ENCODE peak calls at places on chromosome 3, in eight cellular contexts. One of them, this sample, is unnamed.

GRCh38 chr3:55204417-55204816 is 276.6 kb upstream of the LRTM1 start:
- DNase-seq in stomach: no peak
- DNase-seq in transverse colon: no peak
- DNase-seq in HepG2: no peak
- DNase-seq in prostate gland: no peak
- DNase-seq in HCT116: no peak
- DNase-seq in breast epithelium: no peak
- DNase-seq in endothelial cell of umbilical vein: no peak
- DNase-seq in this sample: no peak

GRCh38 chr3:194584866-194585265 is 48.4 kb downstream of the TMEM44 start:
- DNase-seq in stomach: no peak
- DNase-seq in transverse colon: no peak
- DNase-seq in HepG2: no peak
- DNase-seq in prostate gland: no peak
- DNase-seq in HCT116: no peak
- DNase-seq in breast epithelium: no peak
- DNase-seq in endothelial cell of umbilical vein: peak; percentile 92
- DNase-seq in this sample: no peak

GRCh38 chr3:28033059-28033784 is 208.2 kb upstream of the CMC1 start:
- DNase-seq in stomach: no peak
- DNase-seq in transverse colon: no peak
- DNase-seq in HepG2: no peak
- DNase-seq in prostate gland: no peak
- DNase-seq in HCT116: no peak
- DNase-seq in breast epithelium: no peak
- DNase-seq in endothelial cell of umbilical vein: no peak
- DNase-seq in this sample: no peak

GRCh38 chr3:139318826-139319225 is 25.0 kb upstream of the MRPS22 start:
- DNase-seq in stomach: no peak
- DNase-seq in transverse colon: no peak
- DNase-seq in HepG2: no peak
- DNase-seq in prostate gland: no peak
- DNase-seq in HCT116: no peak
- DNase-seq in breast epithelium: no peak
- DNase-seq in endothelial cell of umbilical vein: no peak
- DNase-seq in this sample: no peak

GRCh38 chr3:104323226-104323625 is 1043.5 kb upstream of the ALCAM start:
- DNase-seq in stomach: no peak
- DNase-seq in transverse colon: no peak
- DNase-seq in HepG2: no peak
- DNase-seq in prostate gland: no peak
- DNase-seq in HCT116: no peak
- DNase-seq in breast epithelium: no peak
- DNase-seq in endothelial cell of umbilical vein: no peak
- DNase-seq in this sample: no peak

GRCh38 chr3:161854232-161854771 is 357.7 kb downstream of the OTOL1 start:
- DNase-seq in stomach: peak; percentile 29
- DNase-seq in transverse colon: peak; percentile 45
- DNase-seq in HepG2: peak; percentile 59
- DNase-seq in prostate gland: no peak
- DNase-seq in HCT116: peak; percentile 29
- DNase-seq in breast epithelium: no peak
- DNase-seq in endothelial cell of umbilical vein: no peak
- DNase-seq in this sample: no peak

GRCh38 chr3:129727707-129728106 is 121.2 kb upstream of the PLXND1 start:
- DNase-seq in stomach: no peak
- DNase-seq in transverse colon: no peak
- DNase-seq in HepG2: no peak
- DNase-seq in prostate gland: no peak
- DNase-seq in HCT116: no peak
- DNase-seq in breast epithelium: no peak
- DNase-seq in endothelial cell of umbilical vein: no peak
- DNase-seq in this sample: no peak

GRCh38 chr3:110650752-110651151 is 420.9 kb upstream of the NECTIN3 start:
- DNase-seq in stomach: no peak
- DNase-seq in transverse colon: no peak
- DNase-seq in HepG2: no peak
- DNase-seq in prostate gland: no peak
- DNase-seq in HCT116: no peak
- DNase-seq in breast epithelium: no peak
- DNase-seq in endothelial cell of umbilical vein: no peak
- DNase-seq in this sample: no peak

GRCh38 chr3:9778518-9779129 is 8.9 kb upstream of the CAMK1 start:
- DNase-seq in stomach: no peak
- DNase-seq in transverse colon: no peak
- DNase-seq in HepG2: no peak
- DNase-seq in prostate gland: no peak
- DNase-seq in HCT116: no peak
- DNase-seq in breast epithelium: no peak
- DNase-seq in endothelial cell of umbilical vein: no peak
- DNase-seq in this sample: peak; percentile 44

GRCh38 chr3:129888739-129889138 is 4.8 kb downstream of the TMCC1 start:
- DNase-seq in stomach: no peak
- DNase-seq in transverse colon: no peak
- DNase-seq in HepG2: no peak
- DNase-seq in prostate gland: no peak
- DNase-seq in HCT116: peak; percentile 44
- DNase-seq in breast epithelium: no peak
- DNase-seq in endothelial cell of umbilical vein: peak; percentile 48
- DNase-seq in this sample: no peak

GRCh38 chr3:111012388-111013248 is 59.0 kb upstream of the NECTIN3 start:
- DNase-seq in stomach: no peak
- DNase-seq in transverse colon: no peak
- DNase-seq in HepG2: peak; percentile 53
- DNase-seq in prostate gland: no peak
- DNase-seq in HCT116: peak; percentile 39
- DNase-seq in breast epithelium: no peak
- DNase-seq in endothelial cell of umbilical vein: no peak
- DNase-seq in this sample: no peak

DNA sequence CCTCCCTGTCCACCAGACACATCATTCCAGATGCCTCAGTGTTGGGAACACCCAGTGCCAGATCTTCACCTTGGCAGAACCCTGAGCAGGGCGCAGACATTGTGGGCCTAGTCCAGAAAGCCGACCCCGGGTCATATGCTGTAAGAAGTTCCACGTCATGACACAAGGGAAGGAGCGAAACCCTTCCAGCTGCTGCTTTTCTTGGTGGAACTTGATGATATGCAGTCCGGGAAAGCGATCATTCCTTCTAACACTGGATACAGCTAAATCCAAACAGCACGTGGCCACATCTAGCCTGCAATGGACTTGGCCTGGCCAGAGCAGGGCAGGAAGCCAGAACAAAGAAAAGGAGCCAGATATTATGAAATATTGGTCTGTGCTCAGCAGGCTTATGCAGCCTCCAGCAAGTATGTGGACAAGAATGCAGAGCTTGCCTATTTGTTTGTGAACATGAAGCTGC is 22.0 kb downstream of the GASK1A start:
- DNase-seq in stomach: peak; percentile 80
- DNase-seq in transverse colon: peak; percentile 65
- DNase-seq in HepG2: peak; percentile 77
- DNase-seq in prostate gland: peak; percentile 65
- DNase-seq in HCT116: no peak
- DNase-seq in breast epithelium: peak; percentile 77
- DNase-seq in endothelial cell of umbilical vein: no peak
- DNase-seq in this sample: no peak
- TF ChIP-seq POLR2AphosphoS5 in stomach: peak; percentile 96
- TF ChIP-seq POLR2AphosphoS5 in transverse colon: peak; percentile 84
- TF ChIP-seq POLR2AphosphoS5 in HepG2: no peak
- TF ChIP-seq POLR2AphosphoS5 in prostate gland: peak; percentile 89
- TF ChIP-seq POLR2AphosphoS5 in HCT116: no peak
- TF ChIP-seq POLR2AphosphoS5 in breast epithelium: peak; percentile 92
- TF ChIP-seq POLR2AphosphoS5 in endothelial cell of umbilical vein: no peak
- TF ChIP-seq POLR2AphosphoS5 in this sample: peak; percentile 63

GRCh38 chr3:182605882-182606611 is 187.3 kb upstream of the ATP11B start:
- DNase-seq in stomach: no peak
- DNase-seq in transverse colon: no peak
- DNase-seq in HepG2: no peak
- DNase-seq in prostate gland: peak; percentile 16
- DNase-seq in HCT116: no peak
- DNase-seq in breast epithelium: no peak
- DNase-seq in endothelial cell of umbilical vein: no peak
- DNase-seq in this sample: no peak
- H3K27me3 ChIP-seq in stomach: no peaks in the 10 kb centered on the region
- H3K27me3 ChIP-seq in transverse colon: no peaks in the 10 kb centered on the region
- H3K27me3 ChIP-seq in HepG2: no peaks in the 10 kb centered on the region
- H3K27me3 ChIP-seq in prostate gland: no peaks in the 10 kb centered on the region
- H3K27me3 ChIP-seq in HCT116: no peaks in the 10 kb centered on the region
- H3K27me3 ChIP-seq in breast epithelium: no peaks in the 10 kb centered on the region
- H3K27me3 ChIP-seq in endothelial cell of umbilical vein: no peaks in the 10 kb centered on the region
- H3K27me3 ChIP-seq in this sample: no peaks in the 10 kb centered on the region

GRCh38 chr3:125002414-125002811 is 53.4 kb downstream of the HEG1 start:
- DNase-seq in stomach: no peak
- DNase-seq in transverse colon: no peak
- DNase-seq in HepG2: peak; percentile 72
- DNase-seq in prostate gland: no peak
- DNase-seq in HCT116: no peak
- DNase-seq in breast epithelium: no peak
- DNase-seq in endothelial cell of umbilical vein: no peak
- DNase-seq in this sample: no peak
- H3K27ac ChIP-seq in stomach: no peak overlapping the region
- H3K27ac ChIP-seq in transverse colon: peak overlapping the region; percentile 73
- H3K27ac ChIP-seq in HepG2: peak overlapping the region; percentile 100
- H3K27ac ChIP-seq in prostate gland: no peak overlapping the region
- H3K27ac ChIP-seq in HCT116: no peak overlapping the region
- H3K27ac ChIP-seq in breast epithelium: no peak overlapping the region
- H3K27ac ChIP-seq in endothelial cell of umbilical vein: no peak overlapping the region
- H3K27ac ChIP-seq in this sample: no peak overlapping the region

GRCh38 chr3:178078933-178079332 is 457.3 kb upstream of the KCNMB2 start:
- DNase-seq in stomach: no peak
- DNase-seq in transverse colon: no peak
- DNase-seq in HepG2: no peak
- DNase-seq in prostate gland: no peak
- DNase-seq in HCT116: no peak
- DNase-seq in breast epithelium: no peak
- DNase-seq in endothelial cell of umbilical vein: peak; percentile 99
- DNase-seq in this sample: no peak
- TF ChIP-seq POLR2AphosphoS5 in stomach: no peak
- TF ChIP-seq POLR2AphosphoS5 in transverse colon: no peak
- TF ChIP-seq POLR2AphosphoS5 in HepG2: no peak
- TF ChIP-seq POLR2AphosphoS5 in prostate gland: peak; percentile 19
- TF ChIP-seq POLR2AphosphoS5 in HCT116: no peak
- TF ChIP-seq POLR2AphosphoS5 in breast epithelium: no peak
- TF ChIP-seq POLR2AphosphoS5 in endothelial cell of umbilical vein: no peak
- TF ChIP-seq POLR2AphosphoS5 in this sample: no peak

DNA sequence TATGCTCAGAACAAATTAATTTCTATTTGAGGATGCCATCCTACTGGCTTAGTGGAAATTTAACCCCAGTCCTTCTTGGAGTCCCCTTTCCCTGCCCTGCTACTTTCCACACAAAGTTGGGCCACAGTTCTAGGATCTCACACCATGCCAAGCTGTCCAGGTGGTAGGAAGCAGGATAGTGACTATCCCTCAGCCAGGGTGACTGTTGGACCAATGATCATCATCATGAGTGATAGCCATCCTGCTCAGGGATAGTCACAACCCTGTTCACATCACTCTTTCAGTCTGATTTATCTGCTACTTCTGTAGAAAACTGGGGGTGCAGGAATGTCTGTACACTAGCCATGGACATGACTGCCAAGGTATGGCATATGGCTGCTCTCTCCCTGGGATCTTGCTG is 12.8 kb downstream of the HRG start:
- DNase-seq in stomach: no peak
- DNase-seq in transverse colon: no peak
- DNase-seq in HepG2: no peak
- DNase-seq in prostate gland: no peak
- DNase-seq in HCT116: no peak
- DNase-seq in breast epithelium: no peak
- DNase-seq in endothelial cell of umbilical vein: no peak
- DNase-seq in this sample: no peak
- H3K27me3 ChIP-seq in stomach: no peaks in the 10 kb centered on the region
- H3K27me3 ChIP-seq in transverse colon: no peaks in the 10 kb centered on the region
- H3K27me3 ChIP-seq in HepG2: no peaks in the 10 kb centered on the region
- H3K27me3 ChIP-seq in prostate gland: no peaks in the 10 kb centered on the region
- H3K27me3 ChIP-seq in HCT116: peaks cover 15% of the 10 kb centered on the region
- H3K27me3 ChIP-seq in breast epithelium: no peaks in the 10 kb centered on the region
- H3K27me3 ChIP-seq in endothelial cell of umbilical vein: peaks cover 5% of the 10 kb centered on the region
- H3K27me3 ChIP-seq in this sample: no peaks in the 10 kb centered on the region

DNA sequence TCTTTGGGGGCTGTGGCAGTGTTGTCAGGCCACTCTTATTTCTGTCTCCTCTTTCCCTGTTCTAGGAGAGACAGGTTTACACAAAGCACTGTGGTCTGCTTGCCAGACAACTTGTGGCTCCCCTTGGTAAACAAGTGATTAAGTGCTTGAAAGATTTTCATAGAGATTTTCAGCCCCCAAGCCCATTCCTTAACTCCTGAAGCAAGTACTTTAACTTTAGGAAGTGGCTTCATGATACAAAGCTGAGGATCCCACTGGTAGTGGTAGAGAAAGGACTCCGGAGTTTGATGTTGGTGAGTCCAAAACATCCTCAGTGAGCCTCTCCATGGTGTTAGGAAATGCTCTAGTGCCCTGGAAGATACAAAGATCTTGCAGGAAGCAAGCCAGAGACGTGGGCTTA is 12.0 kb downstream of the ZBTB38 start:
- DNase-seq in stomach: no peak
- DNase-seq in transverse colon: no peak
- DNase-seq in HepG2: no peak
- DNase-seq in prostate gland: no peak
- DNase-seq in HCT116: no peak
- DNase-seq in breast epithelium: no peak
- DNase-seq in endothelial cell of umbilical vein: no peak
- DNase-seq in this sample: no peak
- H3K27ac ChIP-seq in stomach: no peak overlapping the region
- H3K27ac ChIP-seq in transverse colon: peak overlapping the region; percentile 7
- H3K27ac ChIP-seq in HepG2: no peak overlapping the region
- H3K27ac ChIP-seq in prostate gland: no peak overlapping the region
- H3K27ac ChIP-seq in HCT116: no peak overlapping the region
- H3K27ac ChIP-seq in breast epithelium: no peak overlapping the region
- H3K27ac ChIP-seq in endothelial cell of umbilical vein: no peak overlapping the region
- H3K27ac ChIP-seq in this sample: peak overlapping the region; percentile 84